ENCODE peak calls at places on chromosomes 3 and 15, in eight cellular contexts. R is stomach; V is fibroblast of mammary gland; B is activated CD8-positive, alpha-beta T cell treated with anti-CD3 and anti-CD28 coated beads for 36 hours; O is cardiac fibroblast; A is ovary; D is neural crest cell; Q is MM.1S. N is an unnamed sample.

GRCh38 chr3:186626254-186626847 is 13.5 kb downstream of the AHSG start:
- DNase-seq in R (no peak), A (no peak), B (no peak), Q (no peak), O (no peak), D (no peak), V (no peak), N (no peak)

GRCh38 chr3:146637871-146638270 is 32.7 kb upstream of the PLSCR5 start:
- DNase-seq in Q (no peak), B (no peak), O (no peak), V (no peak), A (no peak), D (no peak), R (no peak), N (no peak)

GRCh38 chr15:40567111-40567510 is 2.0 kb upstream of the RPUSD2 start:
- DNase-seq in R (no peak), B (peak), Q (no peak), A (no peak), V (no peak), O (peak), D (no peak), N (no peak)

GRCh38 chr3:94226058-94226457 is 163.2 kb downstream of the NSUN3 start:
- DNase-seq in B (no peak), Q (no peak), O (peak), A (no peak), V (peak), R (no peak), D (no peak), N (no peak)

GRCh38 chr3:159803444-159803843 is 185.2 kb upstream of the IL12A start:
- DNase-seq in O (no peak), R (no peak), A (no peak), B (no peak), D (no peak), V (no peak), Q (no peak), N (no peak)

GRCh38 chr15:83290236-83290635 is 5.8 kb upstream of the BNC1 start:
- DNase-seq in R (no peak), A (no peak), D (no peak), O (no peak), Q (no peak), V (no peak), B (no peak), N (no peak)

GRCh38 chr15:69300129-69300588 is 1.4 kb downstream of the PAQR5 start:
- DNase-seq in V (no peak), D (no peak), O (no peak), B (no peak), Q (no peak), A (no peak), R (peak), N (no peak)

GRCh38 chr3:157856078-157856939 is 249.9 kb downstream of the SHOX2 start:
- DNase-seq in O (peak), A (no peak), V (peak), D (no peak), R (no peak), Q (no peak), B (no peak), N (no peak)

GRCh38 chr3:171284308-171285075 is 175.7 kb downstream of the TNIK start:
- DNase-seq in B (peak), V (peak), D (no peak), Q (no peak), R (no peak), A (no peak), O (peak), N (peak)

GRCh38 chr3:30643763-30644462 is 37.5 kb downstream of the TGFBR2 start:
- DNase-seq in V (no peak), A (no peak), B (peak), Q (no peak), O (no peak), R (peak), D (no peak), N (no peak)

GRCh38 chr3:136547293-136547692 is 204.9 kb downstream of the STAG1 start:
- DNase-seq in R (no peak), O (peak), D (no peak), Q (no peak), A (no peak), V (peak), B (no peak), N (no peak)

GRCh38 chr3:172173316-172174271 is 134.2 kb downstream of the FNDC3B start:
- DNase-seq in B (no peak), Q (no peak), V (no peak), D (no peak), R (no peak), A (no peak), O (peak), N (no peak)

GRCh38 chr15:83794209-83794608 is 140.3 kb downstream of the ADAMTSL3 start:
- DNase-seq in O (no peak), R (no peak), B (no peak), A (no peak), V (no peak), Q (no peak), D (no peak), N (no peak)

GRCh38 chr15:73368301-73369072 is at the start of gene HCN4:
- DNase-seq in V (no peak), O (no peak), D (peak), Q (no peak), B (no peak), A (no peak), R (no peak), N (peak)

GRCh38 chr3:28348637-28349396 is at the start of the genes AZI2 and ZCWPW2:
- DNase-seq in A (peak), Q (peak), B (peak), V (peak), D (peak), R (peak), O (peak), N (peak)
- TF ChIP-seq CTCF in A (no peak), Q (no peak), B (no peak), V (no peak), D (peak), R (no peak), O (peak), N (peak)

DNA sequence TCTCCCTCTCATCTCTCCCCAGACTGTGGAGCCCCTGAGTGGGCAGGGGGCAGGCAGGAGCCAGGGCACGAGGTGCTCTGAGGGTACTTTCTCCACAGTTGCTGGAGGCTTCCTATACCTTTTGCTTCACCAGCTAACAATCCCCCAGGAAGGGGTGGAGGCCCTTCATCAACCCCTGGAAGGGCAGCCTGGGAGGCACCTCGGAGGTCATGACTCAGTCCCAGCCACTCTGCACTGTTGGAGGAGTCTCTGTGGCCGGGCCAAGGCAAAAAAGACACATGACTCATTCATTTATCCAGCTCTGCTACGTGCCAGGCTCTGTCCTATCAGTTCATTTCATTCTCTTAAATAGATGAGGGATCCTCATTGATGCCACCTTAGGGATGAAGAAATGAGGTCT is 15.6 kb upstream of the KY start:
- DNase-seq in Q (no peak), A (no peak), O (peak), R (no peak), D (no peak), V (peak), B (no peak), N (no peak)
- TF ChIP-seq CTCF in Q (no peak), A (no peak), O (no peak), R (no peak), D (no peak), V (no peak), B (no peak), N (no peak)

DNA sequence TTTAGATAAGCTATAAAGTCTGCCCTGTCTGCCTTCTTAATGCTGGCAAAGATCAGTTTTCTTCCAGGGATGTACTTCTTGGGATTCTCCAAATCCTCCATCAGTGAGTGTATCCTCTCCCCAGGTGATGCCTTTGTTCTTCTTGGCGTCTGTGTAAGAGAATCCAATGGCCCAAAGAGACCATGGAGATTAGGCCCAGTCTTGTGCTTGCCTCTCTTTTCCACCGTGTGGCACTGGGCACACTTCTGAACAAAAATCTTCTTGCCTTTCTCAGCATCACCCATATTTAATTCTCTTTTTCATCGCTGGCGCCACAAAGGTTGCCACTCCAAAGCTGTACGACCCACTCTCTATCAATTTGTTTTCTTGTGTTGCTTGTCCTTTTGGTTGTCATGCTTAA is 32.2 kb upstream of the TAMM41 start:
- DNase-seq in D (no peak), A (no peak), Q (no peak), V (no peak), R (no peak), B (no peak), O (no peak), N (no peak)
- TF ChIP-seq CTCF in D (no peak), A (no peak), Q (no peak), V (no peak), R (no peak), B (no peak), O (no peak), N (no peak)

GRCh38 chr3:168511428-168512014 is 415.8 kb upstream of the GOLIM4 start:
- DNase-seq in R (no peak), O (peak), Q (peak), V (peak), D (no peak), A (no peak), B (no peak), N (no peak)
- TF ChIP-seq CTCF in R (peak), O (peak), Q (peak), V (peak), D (peak), A (no peak), B (peak), N (peak)

DNA sequence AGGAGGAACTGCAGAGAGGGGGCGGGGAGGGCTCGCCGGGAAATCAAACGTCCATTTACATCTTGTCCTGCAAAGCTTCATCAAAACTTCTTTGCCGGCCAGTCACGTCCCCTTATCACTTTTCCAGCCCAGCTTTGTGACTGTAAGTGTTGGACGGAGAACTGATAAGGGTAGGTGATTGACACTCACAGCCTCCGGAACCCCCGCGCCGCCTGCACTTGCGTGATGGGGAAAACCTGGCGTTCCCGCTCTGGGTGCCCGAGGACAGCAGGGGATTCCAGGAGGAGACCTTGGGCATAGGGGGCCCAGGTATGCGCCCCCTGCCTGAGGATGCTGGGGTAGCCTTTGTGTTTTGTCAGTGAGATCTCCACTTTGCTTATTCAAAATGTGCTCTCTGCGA is 72.8 kb upstream of the ANKRD34C start:
- DNase-seq in R (no peak), D (no peak), O (no peak), A (no peak), B (no peak), Q (no peak), V (no peak), N (no peak)
- TF ChIP-seq CTCF in R (no peak), D (peak), O (no peak), A (no peak), B (no peak), Q (peak), V (peak), N (peak)

GRCh38 chr3:51982352-51982837 is 940 bp upstream of the ACY1 start:
- DNase-seq in R (peak), V (no peak), Q (peak), O (no peak), A (no peak), D (no peak), B (peak), N (peak)
- TF ChIP-seq CTCF in R (peak), V (peak), Q (peak), O (peak), A (no peak), D (peak), B (peak), N (peak)

GRCh38 chr15:90716976-90717821 is at the start of gene BLM:
- DNase-seq in A (peak), V (peak), R (peak), Q (peak), D (peak), O (peak), B (peak), N (peak)
- TF ChIP-seq CTCF in A (peak), V (peak), R (peak), Q (peak), D (peak), O (peak), B (no peak), N (no peak)